ENCODE peak calls at places on chromosomes 7 and 10, in four cellular contexts. W, D, V and Y are unnamed samples.

GRCh38 chr7:91835191-91836064 is 45.1 kb downstream of the MTERF1 start:
- DNase-seq in W (no peak), V (no peak), D (no peak), Y (no peak)

GRCh38 chr10:61486738-61487396 is 33.7 kb upstream of the TMEM26 start:
- DNase-seq in W (no peak), V (no peak), D (peak), Y (peak)

GRCh38 chr7:40921589-40922315 is 781.1 kb downstream of the INHBA start:
- DNase-seq in V (no peak), W (no peak), D (no peak), Y (no peak)

GRCh38 chr7:21269021-21269420 is 158.9 kb upstream of the SP4 start:
- DNase-seq in D (no peak), V (no peak), W (no peak), Y (no peak)

GRCh38 chr10:131727612-131728011 is 173.2 kb upstream of the PPP2R2D start:
- DNase-seq in D (no peak), V (no peak), W (no peak), Y (no peak)

GRCh38 chr7:27178366-27178765 is 4.2 kb upstream of the HOXA10 start:
- DNase-seq in V (no peak), D (no peak), W (no peak), Y (no peak)

GRCh38 chr7:101814996-101815825 is 2.2 kb upstream of the CUX1 start:
- DNase-seq in D (peak), W (peak), V (peak), Y (no peak)

GRCh38 chr10:21526952-21527633 is 1.6 kb upstream of the SKIDA1 start:
- DNase-seq in W (peak), D (peak), V (peak), Y (peak)

GRCh38 chr10:98242823-98243222 is 25.2 kb downstream of the LOXL4 start:
- DNase-seq in D (peak), V (peak), W (no peak), Y (no peak)

GRCh38 chr7:1693991-1694524 is 24.0 kb downstream of the ELFN1 start:
- DNase-seq in D (peak), W (peak), V (peak), Y (no peak)

GRCh38 chr10:117710181-117710798 is 167.7 kb downstream of the EMX2 start:
- DNase-seq in V (no peak), W (peak), D (no peak), Y (no peak)

GRCh38 chr7:114048386-114049235 is 129.8 kb upstream of the PPP1R3A start:
- DNase-seq in V (peak), W (peak), D (peak), Y (peak)

GRCh38 chr7:38311329-38311937 is 38.0 kb upstream of the TARP start:
- DNase-seq in W (peak), D (no peak), V (peak), Y (no peak)

DNA sequence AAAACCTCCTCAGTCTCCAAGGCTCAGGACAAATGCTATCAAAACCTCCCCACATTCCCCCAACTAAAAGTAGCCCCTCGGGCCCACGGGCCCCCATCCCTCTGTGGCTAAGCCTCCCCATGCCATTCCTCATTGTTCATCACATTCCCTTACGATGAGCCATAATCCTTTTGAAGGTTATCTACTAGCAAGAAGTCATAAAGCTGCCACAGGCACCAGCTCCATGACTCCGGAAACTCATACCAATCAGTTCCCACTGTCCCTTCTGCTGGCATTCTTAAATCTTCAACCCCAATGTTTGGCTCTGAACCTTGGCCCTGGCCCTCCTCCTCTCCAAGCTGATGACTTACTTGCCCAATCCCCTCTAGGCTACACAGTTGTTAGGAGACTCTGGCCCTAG is 19.4 kb upstream of the TM9SF3 start:
- DNase-seq in W (no peak), D (peak), V (no peak), Y (no peak)
- TF ChIP-seq MXI1 in W (no peak), D (no peak), V (no peak), Y (no peak)

GRCh38 chr10:30436688-30437038 is 2.7 kb downstream of the MAP3K8 start:
- DNase-seq in V (no peak), W (no peak), D (no peak), Y (no peak)
- TF ChIP-seq MXI1 in V (no peak), W (no peak), D (no peak), Y (no peak)

GRCh38 chr10:77267703-77268630 is 369.6 kb downstream of the KCNMA1 start:
- DNase-seq in V (no peak), D (peak), W (no peak), Y (no peak)
- TF ChIP-seq MXI1 in V (no peak), D (no peak), W (no peak), Y (no peak)

DNA sequence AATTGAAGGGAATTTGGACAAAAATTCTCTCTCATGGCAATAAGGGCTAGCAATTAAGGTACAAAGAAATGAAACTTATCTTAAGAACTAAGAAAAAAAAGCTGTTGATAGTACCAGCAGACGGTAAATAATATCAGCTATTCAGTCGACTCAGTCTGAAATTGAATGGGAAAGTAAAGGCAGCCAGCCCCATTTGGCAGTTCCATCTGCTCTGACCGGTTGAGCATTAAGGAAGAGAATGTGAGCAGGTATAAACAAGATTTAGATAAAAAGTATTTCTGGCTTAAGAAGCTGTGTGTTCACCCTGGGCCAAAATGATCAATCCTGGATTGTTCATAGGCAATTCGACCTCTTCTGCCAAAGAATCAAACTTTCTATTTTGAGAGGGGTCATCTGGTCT is 154.6 kb upstream of the NPVF start:
- DNase-seq in D (no peak), W (no peak), V (no peak), Y (no peak)
- TF ChIP-seq MXI1 in D (no peak), W (no peak), V (no peak), Y (no peak)

GRCh38 chr10:44102726-44103255 is 282.1 kb downstream of the CXCL12 start:
- DNase-seq in W (no peak), V (no peak), D (no peak), Y (no peak)
- TF ChIP-seq MXI1 in W (no peak), V (no peak), D (no peak), Y (no peak)

GRCh38 chr7:94205529-94205928 is 189.2 kb upstream of the COL1A2 start:
- DNase-seq in V (no peak), D (no peak), W (no peak), Y (no peak)

GRCh38 chr7:94212160-94212559 is 182.5 kb upstream of the COL1A2 start:
- DNase-seq in W (no peak), V (no peak), D (no peak), Y (no peak)

DNA sequence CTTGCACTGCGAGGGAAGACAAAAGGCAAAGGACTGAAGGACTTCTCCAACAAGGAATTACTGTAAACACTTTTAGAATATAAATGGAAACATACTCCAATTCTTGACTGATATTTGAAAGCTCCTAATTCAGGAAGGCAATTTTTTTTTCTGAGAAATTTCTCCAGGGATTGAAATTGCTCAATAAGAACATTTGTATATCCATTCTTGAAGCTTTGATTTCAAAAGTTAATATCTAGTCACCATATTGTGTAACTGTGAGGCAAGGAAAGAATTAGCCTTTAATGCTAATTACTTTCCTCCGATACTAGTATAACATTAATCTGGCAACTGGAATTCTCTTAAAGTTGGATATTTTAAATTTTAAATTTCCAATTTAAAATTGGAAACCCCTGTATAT is 188.4 kb upstream of the COL1A2 start:
- DNase-seq in D (no peak), V (no peak), W (no peak), Y (no peak)
- TF ChIP-seq MXI1 in D (no peak), V (no peak), W (no peak), Y (no peak)

DNA sequence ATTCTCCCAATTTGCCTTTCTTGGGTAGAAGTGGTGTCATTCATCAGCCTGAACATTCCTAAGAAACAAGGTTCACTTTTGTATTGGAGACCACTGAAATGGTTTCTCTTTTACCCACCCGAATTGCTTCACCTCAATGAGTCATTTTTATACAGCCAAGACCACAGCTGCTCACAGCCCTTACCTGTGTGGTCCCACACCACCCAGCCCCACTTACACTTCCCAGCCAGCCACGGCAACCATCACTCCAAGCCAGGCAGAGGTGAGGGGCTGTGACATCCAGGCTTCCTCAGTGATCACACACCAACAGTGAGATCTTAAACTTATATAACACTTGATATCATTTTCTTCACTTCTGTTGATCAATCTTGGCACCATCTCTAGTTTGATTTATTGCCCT is 20.7 kb downstream of the OR13A1 start:
- DNase-seq in V (no peak), D (no peak), W (no peak), Y (no peak)
- TF ChIP-seq MXI1 in V (no peak), D (no peak), W (no peak), Y (no peak)

GRCh38 chr7:159040912-159041711 is 103.6 kb downstream of the VIPR2 start:
- DNase-seq in D (no peak), W (no peak), V (no peak), Y (no peak)
- TF ChIP-seq MXI1 in D (no peak), W (no peak), V (no peak), Y (no peak)

GRCh38 chr10:112213836-112214235 is 30.3 kb upstream of the GPAM start:
- DNase-seq in W (no peak), V (no peak), D (no peak), Y (no peak)
- TF ChIP-seq MXI1 in W (no peak), V (no peak), D (no peak), Y (no peak)

GRCh38 chr7:142897691-142898090 is 12.1 kb upstream of the TRPV6 start:
- DNase-seq in W (no peak), V (no peak), D (no peak), Y (no peak)
- TF ChIP-seq MXI1 in W (no peak), V (no peak), D (no peak), Y (no peak)